ENCODE peak calls at places on chromosomes 1 and 21, in six cellular contexts. One of them, this sample, is unnamed.
A peak's percentile ranks its signal among the peaks of the same experiment; 100 is the strongest.

GRCh38 chr1:243559575-243560172 is 290.4 kb downstream of the AKT3 start:
- DNase-seq in stimulated activated CD8-positive, alpha-beta memory T cell treated with anti-CD3 and anti-CD28 coated beads, Interleukin-15, amount 100 ng/mL, for 24 hours: no peak
- DNase-seq in activated naive CD4-positive, alpha-beta T cell treated with anti-CD3 and anti-CD28 coated beads, Interleukin-2, amount 10 ng/mL, durations not matched to agents 7 days and 5 days: no peak
- DNase-seq in memory B cell: no peak
- DNase-seq in stimulated activated CD4-positive, alpha-beta T cell treated with anti-CD3 and anti-CD28 coated beads, Interleukin-1b, Interleukin-23, amount 100 ng/mL, for 1 hour: no peak
- DNase-seq in activated T-helper 2 cell treated with anti-CD3 and anti-CD28 coated beads, Interferon-gamma antibody, Interleukin-2, Interleukin-4, amounts not matched to agents 10 μg/mL and 5 μg/mL and 100 μg/mL, durations not matched to agents 14 hours and 24 hours and 36 hours: no peak
- DNase-seq in this sample: no peak

GRCh38 chr1:27348861-27349783 is 7.3 kb downstream of the SYTL1 start:
- DNase-seq in stimulated activated CD8-positive, alpha-beta memory T cell treated with anti-CD3 and anti-CD28 coated beads, Interleukin-15, amount 100 ng/mL, for 24 hours: no peak
- DNase-seq in activated naive CD4-positive, alpha-beta T cell treated with anti-CD3 and anti-CD28 coated beads, Interleukin-2, amount 10 ng/mL, durations not matched to agents 7 days and 5 days: peak; percentile 59
- DNase-seq in memory B cell: no peak
- DNase-seq in stimulated activated CD4-positive, alpha-beta T cell treated with anti-CD3 and anti-CD28 coated beads, Interleukin-1b, Interleukin-23, amount 100 ng/mL, for 1 hour: no peak
- DNase-seq in activated T-helper 2 cell treated with anti-CD3 and anti-CD28 coated beads, Interferon-gamma antibody, Interleukin-2, Interleukin-4, amounts not matched to agents 10 μg/mL and 5 μg/mL and 100 μg/mL, durations not matched to agents 14 hours and 24 hours and 36 hours: no peak
- DNase-seq in this sample: peak; percentile 36

GRCh38 chr1:83996175-83996574 is 2.8 kb downstream of the TTLL7 start:
- DNase-seq in stimulated activated CD8-positive, alpha-beta memory T cell treated with anti-CD3 and anti-CD28 coated beads, Interleukin-15, amount 100 ng/mL, for 24 hours: no peak
- DNase-seq in activated naive CD4-positive, alpha-beta T cell treated with anti-CD3 and anti-CD28 coated beads, Interleukin-2, amount 10 ng/mL, durations not matched to agents 7 days and 5 days: no peak
- DNase-seq in memory B cell: no peak
- DNase-seq in stimulated activated CD4-positive, alpha-beta T cell treated with anti-CD3 and anti-CD28 coated beads, Interleukin-1b, Interleukin-23, amount 100 ng/mL, for 1 hour: no peak
- DNase-seq in activated T-helper 2 cell treated with anti-CD3 and anti-CD28 coated beads, Interferon-gamma antibody, Interleukin-2, Interleukin-4, amounts not matched to agents 10 μg/mL and 5 μg/mL and 100 μg/mL, durations not matched to agents 14 hours and 24 hours and 36 hours: no peak
- DNase-seq in this sample: no peak

GRCh38 chr1:115492880-115493279 is 148.9 kb upstream of the VANGL1 start:
- DNase-seq in stimulated activated CD8-positive, alpha-beta memory T cell treated with anti-CD3 and anti-CD28 coated beads, Interleukin-15, amount 100 ng/mL, for 24 hours: no peak
- DNase-seq in activated naive CD4-positive, alpha-beta T cell treated with anti-CD3 and anti-CD28 coated beads, Interleukin-2, amount 10 ng/mL, durations not matched to agents 7 days and 5 days: no peak
- DNase-seq in memory B cell: no peak
- DNase-seq in stimulated activated CD4-positive, alpha-beta T cell treated with anti-CD3 and anti-CD28 coated beads, Interleukin-1b, Interleukin-23, amount 100 ng/mL, for 1 hour: no peak
- DNase-seq in activated T-helper 2 cell treated with anti-CD3 and anti-CD28 coated beads, Interferon-gamma antibody, Interleukin-2, Interleukin-4, amounts not matched to agents 10 μg/mL and 5 μg/mL and 100 μg/mL, durations not matched to agents 14 hours and 24 hours and 36 hours: no peak
- DNase-seq in this sample: no peak

GRCh38 chr1:3038571-3039181 is 17.4 kb downstream of the ACTRT2 start:
- DNase-seq in stimulated activated CD8-positive, alpha-beta memory T cell treated with anti-CD3 and anti-CD28 coated beads, Interleukin-15, amount 100 ng/mL, for 24 hours: no peak
- DNase-seq in activated naive CD4-positive, alpha-beta T cell treated with anti-CD3 and anti-CD28 coated beads, Interleukin-2, amount 10 ng/mL, durations not matched to agents 7 days and 5 days: no peak
- DNase-seq in memory B cell: no peak
- DNase-seq in stimulated activated CD4-positive, alpha-beta T cell treated with anti-CD3 and anti-CD28 coated beads, Interleukin-1b, Interleukin-23, amount 100 ng/mL, for 1 hour: no peak
- DNase-seq in activated T-helper 2 cell treated with anti-CD3 and anti-CD28 coated beads, Interferon-gamma antibody, Interleukin-2, Interleukin-4, amounts not matched to agents 10 μg/mL and 5 μg/mL and 100 μg/mL, durations not matched to agents 14 hours and 24 hours and 36 hours: no peak
- DNase-seq in this sample: no peak

GRCh38 chr1:61204528-61204927 is 122.2 kb downstream of the NFIA start:
- DNase-seq in stimulated activated CD8-positive, alpha-beta memory T cell treated with anti-CD3 and anti-CD28 coated beads, Interleukin-15, amount 100 ng/mL, for 24 hours: no peak
- DNase-seq in activated naive CD4-positive, alpha-beta T cell treated with anti-CD3 and anti-CD28 coated beads, Interleukin-2, amount 10 ng/mL, durations not matched to agents 7 days and 5 days: no peak
- DNase-seq in memory B cell: no peak
- DNase-seq in stimulated activated CD4-positive, alpha-beta T cell treated with anti-CD3 and anti-CD28 coated beads, Interleukin-1b, Interleukin-23, amount 100 ng/mL, for 1 hour: no peak
- DNase-seq in activated T-helper 2 cell treated with anti-CD3 and anti-CD28 coated beads, Interferon-gamma antibody, Interleukin-2, Interleukin-4, amounts not matched to agents 10 μg/mL and 5 μg/mL and 100 μg/mL, durations not matched to agents 14 hours and 24 hours and 36 hours: no peak
- DNase-seq in this sample: no peak

GRCh38 chr1:31617917-31618746 is 643 bp downstream of the HCRTR1 start:
- DNase-seq in stimulated activated CD8-positive, alpha-beta memory T cell treated with anti-CD3 and anti-CD28 coated beads, Interleukin-15, amount 100 ng/mL, for 24 hours: peak; percentile 16
- DNase-seq in activated naive CD4-positive, alpha-beta T cell treated with anti-CD3 and anti-CD28 coated beads, Interleukin-2, amount 10 ng/mL, durations not matched to agents 7 days and 5 days: peak; percentile 56
- DNase-seq in memory B cell: peak; percentile 47
- DNase-seq in stimulated activated CD4-positive, alpha-beta T cell treated with anti-CD3 and anti-CD28 coated beads, Interleukin-1b, Interleukin-23, amount 100 ng/mL, for 1 hour: no peak
- DNase-seq in activated T-helper 2 cell treated with anti-CD3 and anti-CD28 coated beads, Interferon-gamma antibody, Interleukin-2, Interleukin-4, amounts not matched to agents 10 μg/mL and 5 μg/mL and 100 μg/mL, durations not matched to agents 14 hours and 24 hours and 36 hours: peak; percentile 23
- DNase-seq in this sample: peak; percentile 49

GRCh38 chr1:77395051-77395450 is 113.2 kb downstream of the AK5 start:
- DNase-seq in stimulated activated CD8-positive, alpha-beta memory T cell treated with anti-CD3 and anti-CD28 coated beads, Interleukin-15, amount 100 ng/mL, for 24 hours: no peak
- DNase-seq in activated naive CD4-positive, alpha-beta T cell treated with anti-CD3 and anti-CD28 coated beads, Interleukin-2, amount 10 ng/mL, durations not matched to agents 7 days and 5 days: no peak
- DNase-seq in memory B cell: no peak
- DNase-seq in stimulated activated CD4-positive, alpha-beta T cell treated with anti-CD3 and anti-CD28 coated beads, Interleukin-1b, Interleukin-23, amount 100 ng/mL, for 1 hour: no peak
- DNase-seq in activated T-helper 2 cell treated with anti-CD3 and anti-CD28 coated beads, Interferon-gamma antibody, Interleukin-2, Interleukin-4, amounts not matched to agents 10 μg/mL and 5 μg/mL and 100 μg/mL, durations not matched to agents 14 hours and 24 hours and 36 hours: no peak
- DNase-seq in this sample: no peak

GRCh38 chr21:17195965-17196364 is 316.9 kb upstream of the CXADR start:
- DNase-seq in stimulated activated CD8-positive, alpha-beta memory T cell treated with anti-CD3 and anti-CD28 coated beads, Interleukin-15, amount 100 ng/mL, for 24 hours: no peak
- DNase-seq in activated naive CD4-positive, alpha-beta T cell treated with anti-CD3 and anti-CD28 coated beads, Interleukin-2, amount 10 ng/mL, durations not matched to agents 7 days and 5 days: no peak
- DNase-seq in memory B cell: no peak
- DNase-seq in stimulated activated CD4-positive, alpha-beta T cell treated with anti-CD3 and anti-CD28 coated beads, Interleukin-1b, Interleukin-23, amount 100 ng/mL, for 1 hour: no peak
- DNase-seq in activated T-helper 2 cell treated with anti-CD3 and anti-CD28 coated beads, Interferon-gamma antibody, Interleukin-2, Interleukin-4, amounts not matched to agents 10 μg/mL and 5 μg/mL and 100 μg/mL, durations not matched to agents 14 hours and 24 hours and 36 hours: no peak
- DNase-seq in this sample: no peak

GRCh38 chr1:14567056-14567455 is 31.4 kb upstream of the KAZN start:
- DNase-seq in stimulated activated CD8-positive, alpha-beta memory T cell treated with anti-CD3 and anti-CD28 coated beads, Interleukin-15, amount 100 ng/mL, for 24 hours: no peak
- DNase-seq in activated naive CD4-positive, alpha-beta T cell treated with anti-CD3 and anti-CD28 coated beads, Interleukin-2, amount 10 ng/mL, durations not matched to agents 7 days and 5 days: no peak
- DNase-seq in memory B cell: no peak
- DNase-seq in stimulated activated CD4-positive, alpha-beta T cell treated with anti-CD3 and anti-CD28 coated beads, Interleukin-1b, Interleukin-23, amount 100 ng/mL, for 1 hour: no peak
- DNase-seq in activated T-helper 2 cell treated with anti-CD3 and anti-CD28 coated beads, Interferon-gamma antibody, Interleukin-2, Interleukin-4, amounts not matched to agents 10 μg/mL and 5 μg/mL and 100 μg/mL, durations not matched to agents 14 hours and 24 hours and 36 hours: no peak
- DNase-seq in this sample: no peak

GRCh38 chr1:215835951-215836350 is 268.8 kb downstream of the KCTD3 start:
- DNase-seq in stimulated activated CD8-positive, alpha-beta memory T cell treated with anti-CD3 and anti-CD28 coated beads, Interleukin-15, amount 100 ng/mL, for 24 hours: no peak
- DNase-seq in activated naive CD4-positive, alpha-beta T cell treated with anti-CD3 and anti-CD28 coated beads, Interleukin-2, amount 10 ng/mL, durations not matched to agents 7 days and 5 days: no peak
- DNase-seq in memory B cell: no peak
- DNase-seq in stimulated activated CD4-positive, alpha-beta T cell treated with anti-CD3 and anti-CD28 coated beads, Interleukin-1b, Interleukin-23, amount 100 ng/mL, for 1 hour: no peak
- DNase-seq in activated T-helper 2 cell treated with anti-CD3 and anti-CD28 coated beads, Interferon-gamma antibody, Interleukin-2, Interleukin-4, amounts not matched to agents 10 μg/mL and 5 μg/mL and 100 μg/mL, durations not matched to agents 14 hours and 24 hours and 36 hours: no peak
- DNase-seq in this sample: no peak

GRCh38 chr1:199774433-199775089 is 252.9 kb upstream of the NR5A2 start:
- DNase-seq in stimulated activated CD8-positive, alpha-beta memory T cell treated with anti-CD3 and anti-CD28 coated beads, Interleukin-15, amount 100 ng/mL, for 24 hours: no peak
- DNase-seq in activated naive CD4-positive, alpha-beta T cell treated with anti-CD3 and anti-CD28 coated beads, Interleukin-2, amount 10 ng/mL, durations not matched to agents 7 days and 5 days: no peak
- DNase-seq in memory B cell: no peak
- DNase-seq in stimulated activated CD4-positive, alpha-beta T cell treated with anti-CD3 and anti-CD28 coated beads, Interleukin-1b, Interleukin-23, amount 100 ng/mL, for 1 hour: no peak
- DNase-seq in activated T-helper 2 cell treated with anti-CD3 and anti-CD28 coated beads, Interferon-gamma antibody, Interleukin-2, Interleukin-4, amounts not matched to agents 10 μg/mL and 5 μg/mL and 100 μg/mL, durations not matched to agents 14 hours and 24 hours and 36 hours: no peak
- DNase-seq in this sample: no peak

This sample was measured in activated CD8-positive, alpha-beta T cell treated with anti-CD3 and anti-CD28 coated beads, Interleukin-2, amount 10 ng/mL, durations not matched to agents 7 days and 5 days.